ENCODE peak calls at places on chromosomes 2 and 18, in eight cellular contexts. M, Z, I, X, H, S, O and K are unnamed samples.

GRCh38 chr2:227450921-227451654 is 20.9 kb upstream of the AGFG1 start:
- DNase-seq in H (no peak), X (no peak), O (no peak), Z (no peak), M (no peak), I (no peak), S (no peak), K (no peak)

GRCh38 chr2:12318427-12319057 is 398.2 kb upstream of the TRIB2 start:
- DNase-seq in Z (no peak), H (no peak), I (peak), O (no peak), S (no peak), M (no peak), X (no peak), K (no peak)

GRCh38 chr2:3479430-3480320 is 39.7 kb downstream of the ADI1 start:
- DNase-seq in O (no peak), S (no peak), M (no peak), Z (peak), H (no peak), I (no peak), X (no peak), K (no peak)

GRCh38 chr18:44693030-44693784 is 12.5 kb downstream of the SETBP1 start:
- DNase-seq in S (no peak), H (no peak), M (no peak), X (no peak), I (no peak), Z (no peak), O (no peak), K (no peak)

GRCh38 chr2:229429529-229430067 is 158.5 kb upstream of the PID1 start:
- DNase-seq in S (no peak), I (no peak), Z (no peak), X (no peak), M (no peak), O (no peak), H (no peak), K (no peak)

GRCh38 chr2:189849550-189849949 is 65.3 kb downstream of the PMS1 start:
- DNase-seq in I (no peak), X (no peak), M (no peak), H (no peak), O (no peak), Z (no peak), S (no peak), K (no peak)

GRCh38 chr2:133326651-133327397 is 241.4 kb downstream of the NCKAP5 start:
- DNase-seq in S (no peak), I (peak), H (no peak), Z (no peak), M (no peak), O (no peak), X (no peak), K (no peak)

GRCh38 chr2:18835787-18836186 is 246.4 kb upstream of the NT5C1B start:
- DNase-seq in Z (no peak), X (no peak), S (no peak), O (no peak), H (no peak), M (no peak), I (no peak), K (no peak)

GRCh38 chr2:181812106-181812745 is 79.3 kb upstream of the ITPRID2 start:
- DNase-seq in Z (no peak), H (no peak), I (peak), M (no peak), O (no peak), S (no peak), X (no peak), K (no peak)

GRCh38 chr2:241885701-241886643 is 16.4 kb downstream of the RTP5 start:
- DNase-seq in Z (peak), H (no peak), M (no peak), I (peak), X (no peak), O (no peak), S (no peak), K (no peak)

GRCh38 chr2:238776003-238776640 is 71.8 kb upstream of the TWIST2 start:
- DNase-seq in I (no peak), M (no peak), S (no peak), X (no peak), O (no peak), H (no peak), Z (no peak), K (no peak)

GRCh38 chr2:223613017-223613950 is 11.1 kb upstream of the SCG2 start:
- DNase-seq in H (peak), X (peak), M (peak), I (peak), Z (peak), O (peak), S (peak), K (peak)

GRCh38 chr2:215161301-215161829 is 22.9 kb upstream of the ABCA12 start:
- DNase-seq in I (no peak), X (no peak), H (no peak), M (no peak), S (no peak), Z (no peak), O (no peak), K (no peak)

DNA sequence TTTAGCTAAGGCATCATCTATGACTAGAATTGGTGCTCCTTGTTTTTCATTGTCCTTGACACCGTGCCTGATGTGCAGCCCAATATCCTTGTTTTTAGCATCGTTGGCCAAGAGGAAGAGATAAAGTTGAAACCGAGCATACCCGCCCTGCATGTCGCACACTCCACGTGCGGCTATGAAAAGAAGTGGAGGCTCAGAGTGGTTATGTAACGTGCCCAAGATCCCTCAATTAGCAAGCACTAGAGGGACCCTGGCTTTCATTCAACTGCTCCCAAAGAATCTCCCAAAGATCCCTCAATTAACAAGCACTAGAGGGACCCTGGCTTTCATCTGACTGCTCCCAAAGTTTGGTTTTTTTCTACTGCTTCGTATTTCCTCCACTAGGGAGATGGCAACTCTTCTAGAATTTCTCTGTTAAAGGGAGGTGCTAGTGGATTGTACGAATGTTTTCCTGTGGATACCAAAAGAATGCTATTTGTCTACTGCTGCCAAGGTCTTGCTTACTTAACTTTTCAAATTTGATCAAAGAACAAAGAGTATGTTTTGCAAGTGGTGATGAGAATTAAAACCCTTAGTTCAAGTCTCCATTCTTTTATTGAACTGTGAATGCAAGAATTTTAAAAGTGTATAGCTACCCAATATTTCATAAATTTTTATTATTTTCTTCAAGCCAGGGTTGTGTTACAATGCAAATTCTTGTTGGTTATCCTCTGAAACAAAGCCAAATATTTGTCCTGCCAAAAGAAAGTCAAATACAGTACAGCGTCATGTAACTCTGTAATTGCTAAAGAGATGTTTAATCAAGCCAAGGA is 92.1 kb downstream of the AOX1 start:
- DNase-seq in I (no peak), O (peak), H (no peak), Z (no peak), X (peak), S (no peak), M (no peak), K (peak)
- TF ChIP-seq CTCF in I (no peak), O (peak), H (no peak), Z (no peak), X (peak), S (no peak), M (no peak), K (no peak)

DNA sequence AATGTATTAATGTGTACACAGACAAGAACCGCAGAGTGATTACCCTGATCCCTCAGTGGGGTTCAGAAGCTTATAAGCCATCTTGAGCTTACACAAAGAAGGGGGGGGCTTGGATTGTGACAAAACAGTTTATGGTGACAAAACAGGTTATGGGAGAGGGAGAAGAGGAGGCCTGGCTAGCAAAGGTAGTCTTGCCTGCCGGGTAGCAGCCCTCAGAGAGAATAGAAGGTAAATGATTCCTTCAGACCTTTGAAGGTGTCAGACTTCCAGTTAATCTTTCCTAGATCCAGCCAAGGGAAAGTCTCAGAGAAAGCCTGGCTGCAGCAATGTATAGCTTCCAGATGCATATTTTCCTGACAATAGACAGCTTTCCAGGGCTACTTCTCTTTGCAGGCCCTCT is 44.6 kb upstream of the RAPH1 start:
- DNase-seq in X (no peak), O (no peak), H (no peak), S (no peak), Z (no peak), I (no peak), M (no peak), K (no peak)
- H3K27ac ChIP-seq in X (no peak), O (no peak), H (no peak), S (peak), Z (no peak), I (no peak), M (no peak), K (peak)

GRCh38 chr18:58221060-58221725 is 177.2 kb downstream of the NEDD4L start:
- DNase-seq in S (no peak), O (no peak), H (peak), I (no peak), M (no peak), X (no peak), Z (no peak), K (no peak)
- TF ChIP-seq CTCF in S (no peak), O (no peak), H (no peak), I (no peak), M (no peak), X (no peak), Z (no peak), K (no peak)

GRCh38 chr2:199869653-199870052 is 18.7 kb upstream of the FTCDNL1 start:
- DNase-seq in H (no peak), Z (no peak), M (no peak), I (no peak), O (no peak), X (no peak), S (no peak), K (no peak)

GRCh38 chr2:199870581-199870980 is 19.6 kb upstream of the FTCDNL1 start:
- DNase-seq in Z (no peak), M (no peak), H (no peak), S (no peak), O (no peak), I (no peak), X (no peak), K (no peak)

GRCh38 chr2:199865905-199866304 is 14.9 kb upstream of the FTCDNL1 start:
- DNase-seq in Z (no peak), M (no peak), H (no peak), I (no peak), X (no peak), O (no peak), S (no peak), K (no peak)

GRCh38 chr2:199869227-199869541 is 18.2 kb upstream of the FTCDNL1 start:
- DNase-seq in X (no peak), M (no peak), Z (no peak), H (no peak), O (no peak), S (no peak), I (no peak), K (no peak)

DNA sequence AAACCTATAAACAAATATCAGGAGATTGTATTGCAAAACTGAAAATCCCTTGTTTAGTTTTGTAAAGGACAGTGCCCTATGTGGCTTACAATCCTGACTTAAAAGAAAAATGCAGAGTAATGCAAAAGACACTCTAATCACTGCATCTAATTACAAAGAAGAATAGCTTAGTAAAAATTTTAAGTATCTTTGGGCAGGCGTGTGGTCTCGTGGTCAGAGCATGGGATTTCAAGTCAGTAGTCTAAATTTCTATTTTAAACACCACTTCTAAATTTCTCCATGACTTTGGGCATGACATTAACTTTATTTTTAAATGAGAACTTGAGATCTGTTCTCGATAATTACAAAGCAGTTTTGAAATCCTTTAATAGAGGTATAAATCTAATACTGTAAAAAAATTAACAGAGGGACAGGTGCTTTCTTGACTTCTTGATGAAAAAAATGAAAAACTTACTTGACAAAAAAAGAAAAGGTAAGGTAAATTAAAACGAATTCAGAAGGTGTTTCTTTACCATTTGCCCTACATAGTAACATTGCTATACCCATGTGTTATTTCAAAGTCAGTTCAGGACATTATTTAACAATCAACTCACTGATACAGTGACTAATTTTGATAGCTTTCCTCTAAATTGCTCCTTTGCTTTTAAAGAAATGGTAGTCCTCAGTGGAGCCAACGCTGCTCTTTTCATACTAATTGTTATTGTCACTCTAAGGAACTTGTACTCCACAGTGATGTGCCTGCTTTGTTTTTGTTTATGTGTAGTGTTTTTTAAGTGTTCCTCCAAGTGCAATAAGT is 17.6 kb upstream of the FTCDNL1 start:
- DNase-seq in M (no peak), H (no peak), I (no peak), Z (no peak), S (no peak), O (no peak), X (no peak), K (no peak)
- H3K27ac ChIP-seq in M (no peak), H (peak), I (no peak), Z (no peak), S (peak), O (no peak), X (no peak), K (no peak)

GRCh38 chr18:41767960-41768359 is 187.1 kb upstream of the PIK3C3 start:
- DNase-seq in X (no peak), O (peak), S (no peak), Z (no peak), M (no peak), H (no peak), I (peak), K (no peak)
- TF ChIP-seq CTCF in X (no peak), O (no peak), S (no peak), Z (no peak), M (no peak), H (peak), I (peak), K (no peak)

GRCh38 chr18:69000366-69000765 is 202.5 kb downstream of the CCDC102B start:
- DNase-seq in X (no peak), I (no peak), H (no peak), S (no peak), O (no peak), M (no peak), Z (no peak), K (no peak)

GRCh38 chr18:68997845-68998244 is 200.0 kb downstream of the CCDC102B start:
- DNase-seq in H (no peak), O (no peak), X (no peak), I (no peak), Z (no peak), M (no peak), S (no peak), K (no peak)

DNA sequence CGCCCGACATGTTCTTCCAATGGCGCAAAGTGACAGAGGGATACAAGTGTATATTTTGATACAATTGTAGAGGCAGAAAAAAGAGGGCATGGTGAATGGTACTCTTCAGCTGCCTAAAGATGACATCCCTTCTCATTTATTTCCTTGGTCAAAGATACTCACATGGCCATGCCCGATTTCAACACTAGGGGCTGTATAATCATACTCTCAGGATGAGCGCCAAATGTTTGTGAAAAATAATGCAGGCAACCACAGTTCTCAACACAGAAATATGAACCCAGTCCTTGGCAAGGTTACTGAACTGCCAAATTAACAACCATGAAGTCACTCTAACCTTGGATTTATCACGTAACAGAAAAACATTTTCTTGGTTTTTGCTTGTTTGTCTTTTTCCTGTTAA is 204.4 kb downstream of the CCDC102B start:
- DNase-seq in Z (no peak), I (peak), X (no peak), O (peak), M (no peak), S (no peak), H (no peak), K (no peak)
- H3K27ac ChIP-seq in Z (no peak), I (no peak), X (no peak), O (no peak), M (no peak), S (no peak), H (no peak), K (no peak)

GRCh38 chr2:172009823-172010222 is 10.1 kb downstream of the METAP1D start:
- DNase-seq in H (no peak), O (no peak), S (no peak), M (no peak), I (no peak), Z (no peak), X (no peak), K (no peak)

GRCh38 chr2:172011814-172012580 is 12.2 kb downstream of the METAP1D start:
- DNase-seq in X (no peak), S (no peak), O (no peak), I (no peak), Z (no peak), H (no peak), M (no peak), K (no peak)

GRCh38 chr2:172007372-172007771 is 7.6 kb downstream of the METAP1D start:
- DNase-seq in X (no peak), S (no peak), Z (no peak), I (no peak), M (no peak), H (no peak), O (no peak), K (no peak)

DNA sequence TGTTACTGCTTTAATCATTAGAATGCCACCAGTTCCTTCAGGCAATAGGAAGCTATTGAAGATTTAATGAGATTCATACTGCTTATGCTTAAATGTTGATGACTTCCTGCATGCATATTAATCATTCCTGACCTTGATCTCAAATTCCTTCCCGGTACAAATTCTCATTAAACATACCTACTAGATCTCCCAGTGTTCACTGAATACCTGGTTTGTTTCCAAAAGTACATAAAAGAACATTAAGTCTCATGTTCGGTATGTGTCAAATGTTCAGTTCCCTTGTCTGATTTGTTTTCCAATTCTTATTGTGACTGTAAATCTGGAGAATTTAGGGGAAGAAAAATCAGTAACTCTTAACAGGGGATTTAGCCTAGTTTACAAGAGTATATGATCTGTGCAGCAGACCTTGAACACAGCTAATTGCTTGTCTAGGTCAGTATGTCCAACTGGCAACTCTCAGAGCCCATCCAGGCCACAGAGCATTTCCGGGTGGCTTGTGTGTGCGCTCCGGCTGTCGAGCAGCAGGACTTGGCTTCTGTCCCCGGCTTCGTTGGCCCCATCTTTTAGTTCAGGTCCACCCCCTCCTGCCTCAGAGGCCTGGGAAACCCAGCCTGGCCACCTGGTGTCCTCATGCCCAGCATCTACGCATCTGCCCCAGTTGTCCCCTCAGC is 13.1 kb downstream of the METAP1D start:
- DNase-seq in X (peak), M (no peak), S (peak), H (peak), O (peak), I (peak), Z (no peak), K (no peak)
- TF ChIP-seq CTCF in X (no peak), M (no peak), S (no peak), H (no peak), O (no peak), I (no peak), Z (no peak), K (no peak)

GRCh38 chr2:172259835-172260234 is 157.1 kb upstream of the DLX2 start:
- DNase-seq in X (no peak), O (no peak), M (no peak), S (no peak), I (no peak), H (no peak), Z (no peak), K (no peak)
- H3K27ac ChIP-seq in X (no peak), O (no peak), M (no peak), S (no peak), I (no peak), H (no peak), Z (no peak), K (no peak)

GRCh38 chr2:6923319-6923718 is 6.1 kb downstream of the RNF144A start:
- DNase-seq in X (no peak), I (no peak), O (no peak), Z (no peak), S (no peak), M (no peak), H (no peak), K (no peak)

GRCh38 chr2:6919912-6920905 is 3.0 kb downstream of the RNF144A start:
- DNase-seq in H (no peak), Z (no peak), M (no peak), I (no peak), O (no peak), X (no peak), S (no peak), K (no peak)

GRCh38 chr2:6921321-6921922 is 4.2 kb downstream of the RNF144A start:
- DNase-seq in S (no peak), X (no peak), M (no peak), H (no peak), Z (no peak), O (no peak), I (no peak), K (no peak)

GRCh38 chr2:6924101-6924917 is 7.1 kb downstream of the RNF144A start:
- DNase-seq in I (no peak), O (no peak), X (no peak), S (no peak), Z (no peak), M (no peak), H (no peak), K (no peak)

GRCh38 chr2:6922201-6922656 is 5.0 kb downstream of the RNF144A start:
- DNase-seq in H (no peak), S (no peak), M (no peak), X (no peak), O (no peak), I (no peak), Z (no peak), K (no peak)
- TF ChIP-seq CTCF in H (peak), S (no peak), M (peak), X (no peak), O (no peak), I (no peak), Z (no peak), K (no peak)